ENCODE peak calls at places on chromosomes 1 and 21, in four cellular contexts. O is HCT116, Z is AG08395, N is NCI-H1417. R is an unnamed sample.

GRCh38 chr1:37765937-37766664 is 1.2 kb upstream of the EPHA10 start:
- DNase-seq in O (peak), Z (no peak), N (peak), R (no peak)

GRCh38 chr1:6102227-6102845 is 56.6 kb downstream of the KCNAB2 start:
- DNase-seq in O (no peak), Z (no peak), N (no peak), R (no peak)

GRCh38 chr1:89698624-89699023 is 65.7 kb downstream of the LRRC8C start:
- DNase-seq in O (no peak), Z (no peak), N (no peak), R (no peak)

GRCh38 chr1:150021191-150021688 is 10.7 kb upstream of the OTUD7B start:
- DNase-seq in O (no peak), Z (no peak), N (no peak), R (peak)

GRCh38 chr1:68328485-68328884 is 96.2 kb upstream of the WLS start:
- DNase-seq in O (no peak), Z (peak), N (no peak), R (no peak)

GRCh38 chr1:9700340-9700739 is 48.8 kb downstream of the PIK3CD start:
- DNase-seq in O (peak), Z (peak), N (no peak), R (no peak)

GRCh38 chr1:110176299-110176956 is 26.1 kb downstream of the SLC6A17 start:
- DNase-seq in O (no peak), Z (no peak), N (peak), R (no peak)

GRCh38 chr1:38334930-38335592 is 288.5 kb upstream of the POU3F1 start:
- DNase-seq in O (no peak), Z (no peak), N (no peak), R (no peak)

GRCh38 chr1:223756002-223756775 is 43.9 kb downstream of the CAPN2 start:
- DNase-seq in O (no peak), Z (no peak), N (no peak), R (no peak)

GRCh38 chr1:247277211-247277610 is 21.3 kb downstream of the VN1R5 start:
- DNase-seq in O (no peak), Z (no peak), N (no peak), R (no peak)

GRCh38 chr1:10671090-10671489 is 125.4 kb downstream of the CASZ1 start:
- DNase-seq in O (no peak), Z (no peak), N (no peak), R (no peak)

GRCh38 chr1:226934483-226935237 is 5.4 kb upstream of the COQ8A start:
- DNase-seq in O (no peak), Z (no peak), N (no peak), R (no peak)

GRCh38 chr1:57079454-57080157 is 113.8 kb upstream of the C8B start:
- DNase-seq in O (no peak), Z (no peak), N (no peak), R (no peak)

GRCh38 chr1:229694053-229694693 is 68.1 kb downstream of the URB2 start:
- DNase-seq in O (no peak), Z (peak), N (peak), R (no peak)

GRCh38 chr1:98920441-98921110 is 84.1 kb downstream of the PLPPR5 start:
- DNase-seq in O (no peak), Z (peak), N (no peak), R (no peak)

GRCh38 chr21:26130249-26130896 is 40.2 kb downstream of the APP start:
- DNase-seq in O (no peak), Z (no peak), N (no peak), R (no peak)

GRCh38 chr1:186819140-186819539 is 9.6 kb upstream of the PLA2G4A start:
- DNase-seq in O (no peak), Z (peak), N (no peak), R (no peak)

GRCh38 chr21:45250272-45250671 is 37.4 kb downstream of the POFUT2 start:
- DNase-seq in O (no peak), Z (no peak), N (no peak), R (no peak)

GRCh38 chr21:35705237-35705887 is 355.0 kb downstream of the SETD4 start:
- DNase-seq in O (no peak), Z (no peak), N (no peak), R (no peak)

GRCh38 chr21:25573409-25574206 is 33.7 kb downstream of the MRPL39 start:
- DNase-seq in O (peak), Z (peak), N (no peak), R (peak)

GRCh38 chr21:43938751-43939442 is 73.2 kb upstream of the TRAPPC10 start:
- DNase-seq in O (peak), Z (peak), N (peak), R (peak)

GRCh38 chr1:186139706-186140105 is 235.3 kb downstream of the TPR start:
- DNase-seq in O (no peak), Z (peak), N (no peak), R (no peak)

GRCh38 chr1:203661572-203661971 is 34.9 kb downstream of the ATP2B4 start:
- DNase-seq in O (peak), Z (no peak), N (no peak), R (no peak)

GRCh38 chr1:26281971-26282693 is 2.2 kb downstream of the SH3BGRL3 start:
- DNase-seq in O (no peak), Z (no peak), N (no peak), R (no peak)

GRCh38 chr1:25610822-25611630 is 5.6 kb upstream of the MAN1C1 start:
- DNase-seq in O (peak), Z (peak), N (no peak), R (no peak)

GRCh38 chr21:28239345-28239744 is 753.3 kb downstream of the LTN1 start:
- DNase-seq in O (no peak), Z (no peak), N (no peak), R (no peak)

GRCh38 chr21:29523646-29524045 is 224.9 kb downstream of the BACH1 start:
- DNase-seq in O (no peak), Z (peak), N (no peak), R (no peak)

GRCh38 chr1:233294991-233295774 is at the start of gene PCNX2:
- DNase-seq in O (peak), Z (peak), N (peak), R (peak)